ENCODE peak calls at places on chromosomes 16 and 17, in six cellular contexts. One of them, this sample, is unnamed.

GRCh38 chr16:15518412-15519351 is 84.3 kb downstream of the BMERB1 start:
- DNase-seq in type B pancreatic cell: no peak
- DNase-seq in DMS153: no peak
- DNase-seq in activated naive CD4-positive, alpha-beta T cell: no peak
- DNase-seq in stimulated activated CD4-positive, alpha-beta T cell treated with anti-CD3 and anti-CD28 coated beads, Interleukin-15, amount 100 ng/mL, for 48 hours: no peak
- DNase-seq in GM13976: no peak
- DNase-seq in this sample: no peak

GRCh38 chr16:20317117-20317516 is 10.2 kb downstream of the GP2 start:
- DNase-seq in type B pancreatic cell: no peak
- DNase-seq in DMS153: no peak
- DNase-seq in activated naive CD4-positive, alpha-beta T cell: no peak
- DNase-seq in stimulated activated CD4-positive, alpha-beta T cell treated with anti-CD3 and anti-CD28 coated beads, Interleukin-15, amount 100 ng/mL, for 48 hours: no peak
- DNase-seq in GM13976: no peak
- DNase-seq in this sample: no peak

GRCh38 chr17:39702901-39703893 is 3.3 kb downstream of the ERBB2 start:
- DNase-seq in type B pancreatic cell: no peak
- DNase-seq in DMS153: no peak
- DNase-seq in activated naive CD4-positive, alpha-beta T cell: no peak
- DNase-seq in stimulated activated CD4-positive, alpha-beta T cell treated with anti-CD3 and anti-CD28 coated beads, Interleukin-15, amount 100 ng/mL, for 48 hours: no peak
- DNase-seq in GM13976: peak; percentile 81
- DNase-seq in this sample: no peak

GRCh38 chr16:15822957-15823356 is 33.9 kb downstream of the MYH11 start:
- DNase-seq in type B pancreatic cell: no peak
- DNase-seq in DMS153: no peak
- DNase-seq in activated naive CD4-positive, alpha-beta T cell: no peak
- DNase-seq in stimulated activated CD4-positive, alpha-beta T cell treated with anti-CD3 and anti-CD28 coated beads, Interleukin-15, amount 100 ng/mL, for 48 hours: no peak
- DNase-seq in GM13976: no peak
- DNase-seq in this sample: no peak

GRCh38 chr16:19743816-19744159 is 25.7 kb downstream of the IQCK start:
- DNase-seq in type B pancreatic cell: no peak
- DNase-seq in DMS153: no peak
- DNase-seq in activated naive CD4-positive, alpha-beta T cell: no peak
- DNase-seq in stimulated activated CD4-positive, alpha-beta T cell treated with anti-CD3 and anti-CD28 coated beads, Interleukin-15, amount 100 ng/mL, for 48 hours: no peak
- DNase-seq in GM13976: no peak
- DNase-seq in this sample: no peak

GRCh38 chr17:47275245-47275984 is 21.8 kb downstream of the ITGB3 start:
- DNase-seq in type B pancreatic cell: peak; percentile 82
- DNase-seq in DMS153: peak; percentile 86
- DNase-seq in activated naive CD4-positive, alpha-beta T cell: no peak
- DNase-seq in stimulated activated CD4-positive, alpha-beta T cell treated with anti-CD3 and anti-CD28 coated beads, Interleukin-15, amount 100 ng/mL, for 48 hours: no peak
- DNase-seq in GM13976: no peak
- DNase-seq in this sample: no peak

GRCh38 chr16:65988019-65988418 is 378.5 kb upstream of the CDH5 start:
- DNase-seq in type B pancreatic cell: no peak
- DNase-seq in DMS153: no peak
- DNase-seq in activated naive CD4-positive, alpha-beta T cell: no peak
- DNase-seq in stimulated activated CD4-positive, alpha-beta T cell treated with anti-CD3 and anti-CD28 coated beads, Interleukin-15, amount 100 ng/mL, for 48 hours: no peak
- DNase-seq in GM13976: no peak
- DNase-seq in this sample: no peak

GRCh38 chr16:48999034-48999433 is 282.6 kb downstream of the CBLN1 start:
- DNase-seq in type B pancreatic cell: peak; percentile 42
- DNase-seq in DMS153: no peak
- DNase-seq in activated naive CD4-positive, alpha-beta T cell: no peak
- DNase-seq in stimulated activated CD4-positive, alpha-beta T cell treated with anti-CD3 and anti-CD28 coated beads, Interleukin-15, amount 100 ng/mL, for 48 hours: no peak
- DNase-seq in GM13976: no peak
- DNase-seq in this sample: no peak

GRCh38 chr16:85614338-85615013 is 1.4 kb downstream of the GSE1 start:
- DNase-seq in type B pancreatic cell: no peak
- DNase-seq in DMS153: no peak
- DNase-seq in activated naive CD4-positive, alpha-beta T cell: no peak
- DNase-seq in stimulated activated CD4-positive, alpha-beta T cell treated with anti-CD3 and anti-CD28 coated beads, Interleukin-15, amount 100 ng/mL, for 48 hours: no peak
- DNase-seq in GM13976: no peak
- DNase-seq in this sample: no peak

This sample was measured in activated T-helper 2 cell treated with anti-CD3 and anti-CD28 coated beads, Interferon-gamma antibody, Interleukin-2, Interleukin-4, amounts not matched to agents 10 μg/mL and 5 μg/mL and 100 μg/mL, durations not matched to agents 14 hours and 24 hours and 36 hours.